ENCODE peak calls at places on chromosomes 5 and 9, in seven cellular contexts. N, H, R, D, B, T and L are unnamed samples.

GRCh38 chr5:91425046-91425445 is 41.9 kb upstream of the ARRDC3 start:
- DNase-seq in B (no peak), D (no peak), N (no peak), H (no peak), R (no peak), T (no peak), L (no peak)

GRCh38 chr5:73994963-73995362 is 369.0 kb downstream of the ARHGEF28 start:
- DNase-seq in T (no peak), B (no peak), H (no peak), D (no peak), N (no peak), R (no peak), L (no peak)

GRCh38 chr5:14161825-14162556 is 18.8 kb downstream of the TRIO start:
- DNase-seq in D (no peak), B (no peak), T (no peak), H (no peak), N (no peak), R (no peak), L (no peak)

GRCh38 chr9:95822583-95823431 is 52.7 kb upstream of the ERCC6L2 start:
- DNase-seq in T (peak), N (peak), D (no peak), R (no peak), H (no peak), B (peak), L (peak)

GRCh38 chr9:80440724-80441123 is 869.0 kb downstream of the TLE4 start:
- DNase-seq in N (no peak), B (no peak), R (no peak), D (no peak), T (no peak), H (no peak), L (no peak)

GRCh38 chr5:158410976-158411375 is 552.0 kb upstream of the CLINT1 start:
- DNase-seq in R (no peak), D (no peak), B (no peak), T (no peak), N (no peak), H (no peak), L (peak)

GRCh38 chr9:117826837-117827236 is 122.6 kb downstream of the TLR4 start:
- DNase-seq in B (no peak), T (no peak), D (no peak), H (no peak), N (no peak), R (no peak), L (no peak)

GRCh38 chr5:8362507-8362906 is 493.6 kb downstream of the MTRR start:
- DNase-seq in T (no peak), R (no peak), N (no peak), B (no peak), D (no peak), H (no peak), L (no peak)

GRCh38 chr5:68432682-68433081 is 217.1 kb downstream of the PIK3R1 start:
- DNase-seq in H (no peak), D (no peak), R (no peak), T (no peak), N (no peak), B (no peak), L (no peak)

GRCh38 chr5:174154559-174154958 is 109.1 kb downstream of the NSG2 start:
- DNase-seq in N (no peak), R (no peak), H (no peak), T (no peak), D (no peak), B (no peak), L (no peak)

GRCh38 chr5:26482076-26482816 is 556.1 kb downstream of the CDH9 start:
- DNase-seq in T (no peak), R (no peak), D (no peak), N (no peak), H (no peak), B (no peak), L (no peak)

GRCh38 chr5:26487553-26487952 is 550.8 kb downstream of the CDH9 start:
- DNase-seq in B (no peak), R (no peak), H (no peak), N (no peak), D (no peak), T (no peak), L (no peak)

GRCh38 chr5:26486631-26487030 is 551.8 kb downstream of the CDH9 start:
- DNase-seq in R (no peak), N (no peak), H (no peak), B (no peak), T (no peak), D (no peak), L (no peak)

DNA sequence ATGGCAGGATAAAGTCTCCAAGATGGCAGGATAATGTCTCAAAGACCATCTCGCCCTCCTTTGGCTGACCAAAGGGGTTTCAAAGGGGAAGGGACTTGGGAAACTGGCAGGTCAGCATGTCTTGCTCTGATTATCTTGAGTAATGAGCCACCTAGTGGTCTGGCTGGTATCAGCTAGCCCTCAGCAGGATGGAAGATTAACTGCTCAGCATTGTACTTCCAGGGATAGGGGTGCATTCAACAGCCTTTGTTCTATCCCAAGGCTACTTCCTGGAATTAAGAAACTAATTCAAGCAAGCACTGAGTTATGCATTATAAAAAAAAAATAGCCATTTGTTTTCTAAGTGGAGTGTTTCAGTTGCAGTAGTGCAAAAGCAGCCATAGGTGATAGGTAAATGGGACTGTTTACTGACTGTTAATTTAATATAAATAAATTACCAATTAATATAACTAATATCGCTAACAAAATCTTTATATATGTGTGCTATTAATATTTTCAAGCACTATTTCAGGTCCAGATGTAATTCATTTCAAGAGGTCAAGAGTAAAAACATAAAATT is 555.5 kb downstream of the CDH9 start:
- DNase-seq in T (no peak), D (no peak), R (no peak), H (no peak), N (no peak), B (peak), L (no peak)
- TF ChIP-seq CTCF in T (peak), D (peak), R (peak), H (peak), N (peak), B (peak), L (peak)

GRCh38 chr5:132377738-132378137 is 8.2 kb downstream of the SLC22A5 start:
- DNase-seq in D (no peak), R (no peak), H (no peak), T (no peak), N (no peak), B (no peak), L (no peak)
- H3K4me3 ChIP-seq in D (no peak), R (no peak), H (no peak), T (no peak), N (no peak), B (no peak), L (no peak)

GRCh38 chr5:170121321-170121720 is 15.6 kb downstream of the FOXI1 start:
- DNase-seq in B (peak), N (peak), R (no peak), T (no peak), H (no peak), D (no peak), L (peak)
- TF ChIP-seq CTCF in B (no peak), N (no peak), R (no peak), T (no peak), H (no peak), D (no peak), L (no peak)

GRCh38 chr5:160467555-160468418 is 46.1 kb downstream of the PTTG1 start:
- DNase-seq in B (peak), N (peak), R (peak), D (peak), T (peak), H (peak), L (no peak)
- H3K4me3 ChIP-seq in B (peak), N (no peak), R (peak), D (no peak), T (peak), H (peak), L (peak)

DNA sequence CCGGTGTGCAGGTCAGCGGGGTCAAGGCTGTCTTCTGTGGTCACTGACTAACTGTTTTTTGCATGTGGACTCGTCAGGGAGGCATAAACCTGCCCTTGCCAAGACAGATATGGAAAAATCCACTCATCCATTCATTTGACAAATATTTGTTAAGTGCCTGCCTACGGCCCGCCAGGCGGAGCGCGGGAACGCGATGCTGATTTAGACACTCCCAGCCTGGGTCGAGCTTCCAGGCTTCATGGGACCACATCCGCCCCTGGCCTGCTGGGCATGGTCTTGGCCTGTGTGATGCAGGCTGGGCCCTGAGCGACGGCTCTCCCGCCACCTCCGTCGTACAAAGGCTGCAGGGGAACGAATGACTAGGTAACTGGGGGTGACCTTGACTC is 18.1 kb downstream of the MYMK start:
- DNase-seq in T (peak), R (peak), H (peak), D (peak), B (peak), N (peak), L (peak)
- TF ChIP-seq CTCF in T (no peak), R (no peak), H (no peak), D (no peak), B (peak), N (peak), L (peak)